ENCODE peak calls at places on chromosomes 6 and 20, in nine cellular contexts. Y is nephron progenitor cell, Q is fibroblast of lung, S is RWPE1, K is dorsolateral prefrontal cortex, E is fibroblast of mammary gland, W is HFFc6, M is cardiac muscle cell, D is WTC11. V is an unnamed sample.
A peak's percentile ranks its signal among the peaks of the same experiment; 100 is the strongest.

GRCh38 chr6:50974319-50974718 is 155.6 kb downstream of the TFAP2B start:
- DNase-seq in Y (no peak), Q (no peak), S (no peak), K (no peak), E (no peak), W (no peak), M (no peak), D (no peak), V (no peak)

GRCh38 chr6:34196116-34196832 is 40.4 kb upstream of the HMGA1 start:
- DNase-seq in Y (peak; percentile 88), Q (peak; percentile 69), S (peak; percentile 77), K (peak; percentile 82), E (peak; percentile 66), W (peak; percentile 49), M (peak; percentile 81), D (peak; percentile 81), V (peak; percentile 94)

GRCh38 chr20:17895641-17896246 is 72.8 kb downstream of the SNX5 start:
- DNase-seq in Y (no peak), Q (no peak), S (no peak), K (peak; percentile 45), E (peak; percentile 66), W (peak; percentile 47), M (peak; percentile 64), D (no peak), V (peak; percentile 44)

GRCh38 chr6:34597605-34598353 is 41.6 kb upstream of the SPDEF start:
- DNase-seq in Y (no peak), Q (no peak), S (no peak), K (no peak), E (no peak), W (no peak), M (no peak), D (no peak), V (no peak)

GRCh38 chr20:61598586-61598985 is 346.5 kb downstream of the CDH4 start:
- DNase-seq in Y (no peak), Q (no peak), S (no peak), K (no peak), E (no peak), W (no peak), M (no peak), D (no peak), V (no peak)

GRCh38 chr20:8401491-8401890 is 269.4 kb downstream of the PLCB1 start:
- DNase-seq in Y (no peak), Q (no peak), S (no peak), K (no peak), E (peak; percentile 16), W (peak; percentile 17), M (no peak), D (no peak), V (no peak)

GRCh38 chr20:62485062-62485700 is 9.4 kb upstream of the GATA5 start:
- DNase-seq in Y (peak; percentile 46), Q (peak; percentile 40), S (no peak), K (no peak), E (no peak), W (no peak), M (peak; percentile 85), D (peak; percentile 38), V (no peak)

GRCh38 chr6:166643907-166644590 is 17.0 kb upstream of the RPS6KA2 start:
- DNase-seq in Y (no peak), Q (no peak), S (no peak), K (no peak), E (no peak), W (no peak), M (no peak), D (no peak), V (no peak)

GRCh38 chr20:19098806-19099578 is 113.5 kb upstream of the SLC24A3 start:
- DNase-seq in Y (no peak), Q (no peak), S (no peak), K (no peak), E (no peak), W (no peak), M (no peak), D (no peak), V (no peak)

GRCh38 chr20:62068997-62069396 is 3.3 kb upstream of the TAF4 start:
- DNase-seq in Y (no peak), Q (no peak), S (no peak), K (no peak), E (peak; percentile 19), W (no peak), M (no peak), D (no peak), V (no peak)

GRCh38 chr20:62496525-62497218 is 20.9 kb upstream of the GATA5 start:
- DNase-seq in Y (peak; percentile 80), Q (no peak), S (peak; percentile 60), K (no peak), E (no peak), W (no peak), M (no peak), D (peak; percentile 81), V (no peak)

GRCh38 chr6:38209291-38209865 is 389.9 kb downstream of the ZFAND3 start:
- DNase-seq in Y (no peak), Q (peak; percentile 4), S (no peak), K (no peak), E (no peak), W (no peak), M (peak; percentile 15), D (no peak), V (no peak)

GRCh38 chr6:35024601-35025054 is 116.5 kb downstream of the TCP11 start:
- DNase-seq in Y (no peak), Q (peak; percentile 70), S (peak; percentile 80), K (peak; percentile 52), E (peak; percentile 40), W (peak; percentile 41), M (peak; percentile 52), D (no peak), V (no peak)

GRCh38 chr6:4133941-4134838 is 1.2 kb downstream of the ECI2 start:
- DNase-seq in Y (peak; percentile 16), Q (peak; percentile 25), S (peak; percentile 26), K (no peak), E (peak; percentile 25), W (peak; percentile 11), M (peak; percentile 20), D (peak; percentile 42), V (no peak)

GRCh38 chr6:89859744-89860143 is 30.1 kb downstream of the CASP8AP2 start:
- DNase-seq in Y (no peak), Q (no peak), S (no peak), K (no peak), E (no peak), W (no peak), M (no peak), D (no peak), V (no peak)

DNA sequence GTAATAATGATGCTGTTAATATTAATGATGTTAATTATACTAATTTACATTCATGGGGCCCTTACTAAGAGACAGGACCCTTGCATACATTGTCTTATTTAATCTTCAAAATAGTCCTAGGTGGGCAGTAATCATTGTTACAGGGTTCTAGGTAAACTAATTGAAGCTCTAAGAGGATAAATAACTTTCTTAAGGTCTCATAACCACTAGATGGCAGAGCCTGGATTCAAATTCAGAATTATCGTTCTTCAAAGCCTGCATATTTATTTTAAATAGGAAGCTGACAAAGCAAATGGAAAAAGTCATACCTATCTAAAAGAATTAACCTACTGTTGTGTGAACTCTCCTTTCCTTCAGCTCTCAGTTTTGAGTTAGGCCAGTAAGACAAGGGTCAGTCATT is 23.5 kb downstream of the PTCHD4 start:
- DNase-seq in Y (no peak), Q (peak; percentile 74), S (no peak), K (no peak), E (peak; percentile 72), W (peak; percentile 15), M (peak; percentile 71), D (no peak), V (no peak)
- TF ChIP-seq CTCF in Y (no peak), Q (no peak), S (peak; percentile 49), K (peak; percentile 29), E (peak; percentile 55), W (peak; percentile 73), M (peak; percentile 49), D (no peak), V (no peak)

DNA sequence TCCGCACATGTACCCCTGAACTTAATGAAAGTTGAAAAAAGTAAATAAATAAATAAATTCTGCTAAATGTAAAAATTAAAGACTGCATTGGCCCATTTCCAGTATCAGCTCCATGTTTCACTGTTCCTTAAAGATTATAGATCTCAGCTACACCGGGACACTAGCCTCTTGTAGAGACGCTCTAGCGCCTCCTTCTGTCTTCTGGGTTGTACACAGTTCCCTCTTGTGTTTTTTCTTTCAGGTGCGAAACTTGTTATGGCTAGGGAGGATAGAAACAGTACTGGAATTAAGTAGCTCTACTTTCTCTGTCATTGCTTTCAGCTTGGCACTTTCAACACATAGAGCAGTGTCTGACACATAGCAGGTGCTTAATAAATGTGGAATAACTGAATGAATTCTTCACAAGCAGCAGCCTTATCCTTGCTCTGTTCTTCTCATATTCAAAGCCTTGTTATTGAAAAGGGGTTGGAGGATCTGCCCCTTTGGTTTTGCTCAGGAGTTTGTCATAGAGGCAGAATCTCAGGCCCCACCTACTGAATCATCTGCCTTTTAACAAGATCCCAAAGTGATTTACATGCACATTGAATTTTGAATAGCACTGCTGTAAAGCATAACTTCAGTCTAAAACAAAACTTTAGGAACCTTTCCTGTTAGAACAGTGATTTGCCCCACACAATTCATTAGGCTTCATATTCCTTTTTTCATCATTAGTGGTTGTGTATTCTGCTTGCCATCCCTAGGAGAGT is 92.3 kb downstream of the FIG4 start:
- DNase-seq in Y (peak; percentile 6), Q (no peak), S (no peak), K (no peak), E (peak; percentile 49), W (no peak), M (peak; percentile 41), D (peak; percentile 51), V (no peak)
- TF ChIP-seq CTCF in Y (peak; percentile 36), Q (no peak), S (no peak), K (no peak), E (peak; percentile 40), W (peak; percentile 67), M (peak; percentile 50), D (peak; percentile 39), V (no peak)

GRCh38 chr6:107179004-107179403 is 63.7 kb upstream of the BEND3 start:
- DNase-seq in Y (no peak), Q (peak; percentile 27), S (no peak), K (peak; percentile 18), E (peak; percentile 51), W (peak; percentile 4), M (peak; percentile 32), D (peak; percentile 17), V (no peak)
- TF ChIP-seq CTCF in Y (no peak), Q (peak; percentile 14), S (peak; percentile 23), K (no peak), E (peak; percentile 45), W (peak; percentile 67), M (peak; percentile 31), D (no peak), V (no peak)

GRCh38 chr6:100801036-100801435 is 80.1 kb downstream of the ASCC3 start:
- DNase-seq in Y (no peak), Q (no peak), S (no peak), K (no peak), E (no peak), W (no peak), M (no peak), D (no peak), V (no peak)

DNA sequence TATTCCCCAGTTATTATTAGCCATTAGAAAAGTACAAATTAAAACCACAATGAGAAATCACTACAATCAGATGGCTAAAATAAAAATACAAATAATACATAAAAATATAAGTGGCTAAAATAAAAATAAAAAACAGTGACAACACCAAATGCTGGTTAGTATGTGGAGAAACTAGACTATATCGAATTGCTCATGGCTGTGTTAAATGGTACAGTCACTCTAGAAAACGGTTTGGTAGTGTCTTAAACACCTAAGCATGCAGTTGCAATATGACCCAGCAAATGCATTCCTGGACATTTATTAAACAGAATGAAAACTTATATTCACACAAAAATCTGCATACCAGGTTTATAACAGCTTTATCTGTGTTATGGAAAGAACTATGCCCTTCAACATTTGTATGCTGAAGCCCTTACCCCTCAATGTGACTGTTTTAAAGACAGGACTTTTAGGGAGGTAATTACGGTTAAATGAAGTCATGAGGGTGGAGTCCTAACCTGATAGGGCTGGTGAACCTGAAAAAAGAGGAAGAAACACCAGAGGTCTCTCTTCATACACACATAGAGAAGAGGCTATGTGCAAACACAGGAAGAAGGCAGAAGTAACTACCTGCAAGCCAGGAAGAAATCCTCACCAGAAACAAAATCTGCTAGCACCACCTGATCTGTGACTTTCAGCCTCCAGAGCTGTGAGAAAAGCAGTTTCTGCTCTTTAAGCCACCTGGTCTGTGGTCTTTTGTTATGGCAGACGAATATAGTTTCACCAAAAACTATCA is 84.9 kb downstream of the ASCC3 start:
- DNase-seq in Y (no peak), Q (no peak), S (no peak), K (no peak), E (no peak), W (no peak), M (no peak), D (no peak), V (no peak)
- TF ChIP-seq CTCF in Y (no peak), Q (no peak), S (no peak), K (no peak), E (no peak), W (no peak), M (no peak), D (no peak), V (no peak)

V was measured in activated B cell treated with CpG ODN at 0.5 μM for 24 hours.